ENCODE peak calls at places on chromosomes 3 and 15, in four cellular contexts. One of them, this sample, is unnamed.

GRCh38 chr15:51768018-51768417 is 16.6 kb downstream of the TMOD2 start:
- DNase-seq in cardiac muscle cell: no peak
- DNase-seq in Peyer's patch: no peak
- DNase-seq in A549: no peak
- DNase-seq in this sample: no peak

GRCh38 chr3:191919627-191920026 is 458.7 kb downstream of the PYDC2 start:
- DNase-seq in cardiac muscle cell: no peak
- DNase-seq in Peyer's patch: no peak
- DNase-seq in A549: no peak
- DNase-seq in this sample: no peak

GRCh38 chr3:194136519-194137313 is 768 bp downstream of the HES1 start:
- DNase-seq in cardiac muscle cell: peak
- DNase-seq in Peyer's patch: peak
- DNase-seq in A549: no peak
- DNase-seq in this sample: peak

GRCh38 chr3:42884324-42884723 is 8.6 kb upstream of the CYP8B1 start:
- DNase-seq in cardiac muscle cell: no peak
- DNase-seq in Peyer's patch: no peak
- DNase-seq in A549: no peak
- DNase-seq in this sample: no peak

GRCh38 chr15:49843725-49844124 is 222.9 kb downstream of the DTWD1 start:
- DNase-seq in cardiac muscle cell: no peak
- DNase-seq in Peyer's patch: no peak
- DNase-seq in A549: no peak
- DNase-seq in this sample: no peak

GRCh38 chr3:189621948-189622603 is 9.1 kb upstream of the TP63 start:
- DNase-seq in cardiac muscle cell: peak
- DNase-seq in Peyer's patch: no peak
- DNase-seq in A549: no peak
- DNase-seq in this sample: no peak

GRCh38 chr3:134090031-134090430 is 60.3 kb upstream of the SLCO2A1 start:
- DNase-seq in cardiac muscle cell: peak
- DNase-seq in Peyer's patch: no peak
- DNase-seq in A549: no peak
- DNase-seq in this sample: no peak

GRCh38 chr3:126996905-126997304 is 14.0 kb downstream of the PLXNA1 start:
- DNase-seq in cardiac muscle cell: no peak
- DNase-seq in Peyer's patch: no peak
- DNase-seq in A549: no peak
- DNase-seq in this sample: no peak

GRCh38 chr15:55884223-55884622 is 109.2 kb downstream of the NEDD4 start:
- DNase-seq in cardiac muscle cell: peak
- DNase-seq in Peyer's patch: no peak
- DNase-seq in A549: no peak
- DNase-seq in this sample: no peak

GRCh38 chr3:62226601-62227339 is 146.6 kb downstream of the FEZF2 start:
- DNase-seq in cardiac muscle cell: no peak
- DNase-seq in Peyer's patch: no peak
- DNase-seq in A549: no peak
- DNase-seq in this sample: no peak

GRCh38 chr3:130374033-130374432 is 28.6 kb downstream of the COL6A5 start:
- DNase-seq in cardiac muscle cell: no peak
- DNase-seq in Peyer's patch: no peak
- DNase-seq in A549: no peak
- DNase-seq in this sample: no peak

GRCh38 chr3:197364410-197365071 is 66.1 kb upstream of the DLG1 start:
- DNase-seq in cardiac muscle cell: peak
- DNase-seq in Peyer's patch: no peak
- DNase-seq in A549: no peak
- DNase-seq in this sample: no peak

GRCh38 chr15:89916660-89917059 is 3.9 kb upstream of the ARPIN start:
- DNase-seq in cardiac muscle cell: no peak
- DNase-seq in Peyer's patch: no peak
- DNase-seq in A549: no peak
- DNase-seq in this sample: no peak

GRCh38 chr3:100184960-100185566 is 70.8 kb upstream of the FILIP1L start:
- DNase-seq in cardiac muscle cell: no peak
- DNase-seq in Peyer's patch: no peak
- DNase-seq in A549: no peak
- DNase-seq in this sample: no peak

GRCh38 chr3:157300091-157300490 is 136.6 kb upstream of the PTX3 start:
- DNase-seq in cardiac muscle cell: peak
- DNase-seq in Peyer's patch: no peak
- DNase-seq in A549: no peak
- DNase-seq in this sample: no peak

GRCh38 chr3:69948246-69948862 is 51.2 kb upstream of the SAMMSON start:
- DNase-seq in cardiac muscle cell: peak
- DNase-seq in Peyer's patch: no peak
- DNase-seq in A549: no peak
- DNase-seq in this sample: peak

GRCh38 chr3:141410408-141410807 is 42.1 kb downstream of the ZBTB38 start:
- DNase-seq in cardiac muscle cell: peak
- DNase-seq in Peyer's patch: no peak
- DNase-seq in A549: no peak
- DNase-seq in this sample: no peak

GRCh38 chr3:160641675-160642330 is 35.2 kb upstream of the ARL14 start:
- DNase-seq in cardiac muscle cell: peak
- DNase-seq in Peyer's patch: no peak
- DNase-seq in A549: no peak
- DNase-seq in this sample: no peak

GRCh38 chr3:72661115-72661457 is 187.2 kb downstream of the SHQ1 start:
- DNase-seq in cardiac muscle cell: peak
- DNase-seq in Peyer's patch: no peak
- DNase-seq in A549: peak
- DNase-seq in this sample: no peak

GRCh38 chr3:62109534-62109933 is 263.8 kb downstream of the FEZF2 start:
- DNase-seq in cardiac muscle cell: peak
- DNase-seq in Peyer's patch: no peak
- DNase-seq in A549: no peak
- DNase-seq in this sample: no peak

GRCh38 chr3:150005243-150006102 is 34.8 kb upstream of the PFN2 start:
- DNase-seq in cardiac muscle cell: no peak
- DNase-seq in Peyer's patch: no peak
- DNase-seq in A549: no peak
- DNase-seq in this sample: no peak

GRCh38 chr3:65432388-65433003 is 606.2 kb downstream of the MAGI1 start:
- DNase-seq in cardiac muscle cell: no peak
- DNase-seq in Peyer's patch: no peak
- DNase-seq in A549: no peak
- DNase-seq in this sample: no peak

GRCh38 chr3:187014417-187014864 is 84.1 kb downstream of the ST6GAL1 start:
- DNase-seq in cardiac muscle cell: peak
- DNase-seq in Peyer's patch: peak
- DNase-seq in A549: no peak
- DNase-seq in this sample: no peak

GRCh38 chr3:51381333-51381705 is 3.8 kb upstream of the MANF start:
- DNase-seq in cardiac muscle cell: no peak
- DNase-seq in Peyer's patch: no peak
- DNase-seq in A549: no peak
- DNase-seq in this sample: no peak

GRCh38 chr3:162517110-162517509 is 1020.5 kb downstream of the OTOL1 start:
- DNase-seq in cardiac muscle cell: peak
- DNase-seq in Peyer's patch: no peak
- DNase-seq in A549: no peak
- DNase-seq in this sample: no peak

GRCh38 chr3:150775001-150775599 is 12.1 kb upstream of the SIAH2 start:
- DNase-seq in cardiac muscle cell: no peak
- DNase-seq in Peyer's patch: no peak
- DNase-seq in A549: no peak
- DNase-seq in this sample: no peak

GRCh38 chr3:27628029-27628750 is 93.9 kb downstream of the EOMES start:
- DNase-seq in cardiac muscle cell: no peak
- DNase-seq in Peyer's patch: no peak
- DNase-seq in A549: no peak
- DNase-seq in this sample: no peak

GRCh38 chr15:25844542-25844941 is 18.6 kb downstream of the ATP10A start:
- DNase-seq in cardiac muscle cell: no peak
- DNase-seq in Peyer's patch: no peak
- DNase-seq in A549: no peak
- DNase-seq in this sample: no peak

GRCh38 chr3:42855547-42856380 is 19.9 kb downstream of the CYP8B1 start:
- DNase-seq in cardiac muscle cell: no peak
- DNase-seq in Peyer's patch: no peak
- DNase-seq in A549: no peak
- DNase-seq in this sample: no peak

GRCh38 chr15:101697488-101697887 is 26.8 kb downstream of the TARS3 start:
- DNase-seq in cardiac muscle cell: no peak
- DNase-seq in Peyer's patch: no peak
- DNase-seq in A549: no peak
- DNase-seq in this sample: peak

GRCh38 chr3:141368062-141368924 is at the start of gene ZBTB38:
- DNase-seq in cardiac muscle cell: peak
- DNase-seq in Peyer's patch: no peak
- DNase-seq in A549: peak
- DNase-seq in this sample: no peak

GRCh38 chr15:72339777-72340177 is 19.8 kb upstream of the CELF6 start:
- DNase-seq in cardiac muscle cell: peak
- DNase-seq in Peyer's patch: no peak
- DNase-seq in A549: peak
- DNase-seq in this sample: no peak

GRCh38 chr15:71295242-71296031 is 180.2 kb downstream of the THSD4 start:
- DNase-seq in cardiac muscle cell: peak
- DNase-seq in Peyer's patch: no peak
- DNase-seq in A549: peak
- DNase-seq in this sample: no peak

GRCh38 chr3:114418107-114418506 is 124.3 kb downstream of the TIGIT start:
- DNase-seq in cardiac muscle cell: peak
- DNase-seq in Peyer's patch: no peak
- DNase-seq in A549: no peak
- DNase-seq in this sample: no peak

GRCh38 chr15:52234596-52235541 is 43.7 kb upstream of the GNB5 start:
- DNase-seq in cardiac muscle cell: no peak
- DNase-seq in Peyer's patch: peak
- DNase-seq in A549: no peak
- DNase-seq in this sample: peak

GRCh38 chr3:18046531-18046930 is 304.1 kb upstream of the TBC1D5 start:
- DNase-seq in cardiac muscle cell: no peak
- DNase-seq in Peyer's patch: no peak
- DNase-seq in A549: no peak
- DNase-seq in this sample: no peak

GRCh38 chr3:70072180-70072579 is 72.6 kb downstream of the SAMMSON start:
- DNase-seq in cardiac muscle cell: no peak
- DNase-seq in Peyer's patch: no peak
- DNase-seq in A549: no peak
- DNase-seq in this sample: no peak

GRCh38 chr15:41928100-41928499 is 34.2 kb upstream of the SPTBN5 start:
- DNase-seq in cardiac muscle cell: no peak
- DNase-seq in Peyer's patch: no peak
- DNase-seq in A549: peak
- DNase-seq in this sample: no peak

GRCh38 chr15:41930867-41931222 is 37.0 kb upstream of the SPTBN5 start:
- DNase-seq in cardiac muscle cell: no peak
- DNase-seq in Peyer's patch: no peak
- DNase-seq in A549: no peak
- DNase-seq in this sample: no peak

GRCh38 chr15:41927516-41927915 is 33.7 kb upstream of the SPTBN5 start:
- DNase-seq in cardiac muscle cell: no peak
- DNase-seq in Peyer's patch: no peak
- DNase-seq in A549: no peak
- DNase-seq in this sample: no peak

GRCh38 chr15:41930221-41930866 is 36.5 kb upstream of the SPTBN5 start:
- DNase-seq in cardiac muscle cell: peak
- DNase-seq in Peyer's patch: no peak
- DNase-seq in A549: peak
- DNase-seq in this sample: no peak

GRCh38 chr15:41928637-41929620 is 35.1 kb upstream of the SPTBN5 start:
- DNase-seq in cardiac muscle cell: no peak
- DNase-seq in Peyer's patch: peak
- DNase-seq in A549: no peak
- DNase-seq in this sample: no peak
- H3K4me3 ChIP-seq in cardiac muscle cell: no peak
- H3K4me3 ChIP-seq in Peyer's patch: no peak
- H3K4me3 ChIP-seq in A549: no peak
- H3K4me3 ChIP-seq in this sample: no peak

GRCh38 chr15:92922405-92923002 is 22.4 kb downstream of the CHD2 start:
- DNase-seq in cardiac muscle cell: no peak
- DNase-seq in Peyer's patch: no peak
- DNase-seq in A549: no peak
- DNase-seq in this sample: no peak
- H3K4me3 ChIP-seq in cardiac muscle cell: no peak
- H3K4me3 ChIP-seq in Peyer's patch: no peak
- H3K4me3 ChIP-seq in A549: no peak
- H3K4me3 ChIP-seq in this sample: peak

GRCh38 chr15:34055868-34056595 is 17.0 kb upstream of the AVEN start:
- DNase-seq in cardiac muscle cell: peak
- DNase-seq in Peyer's patch: no peak
- DNase-seq in A549: no peak
- DNase-seq in this sample: no peak
- H3K4me3 ChIP-seq in cardiac muscle cell: no peak
- H3K4me3 ChIP-seq in Peyer's patch: no peak
- H3K4me3 ChIP-seq in A549: no peak
- H3K4me3 ChIP-seq in this sample: no peak

DNA sequence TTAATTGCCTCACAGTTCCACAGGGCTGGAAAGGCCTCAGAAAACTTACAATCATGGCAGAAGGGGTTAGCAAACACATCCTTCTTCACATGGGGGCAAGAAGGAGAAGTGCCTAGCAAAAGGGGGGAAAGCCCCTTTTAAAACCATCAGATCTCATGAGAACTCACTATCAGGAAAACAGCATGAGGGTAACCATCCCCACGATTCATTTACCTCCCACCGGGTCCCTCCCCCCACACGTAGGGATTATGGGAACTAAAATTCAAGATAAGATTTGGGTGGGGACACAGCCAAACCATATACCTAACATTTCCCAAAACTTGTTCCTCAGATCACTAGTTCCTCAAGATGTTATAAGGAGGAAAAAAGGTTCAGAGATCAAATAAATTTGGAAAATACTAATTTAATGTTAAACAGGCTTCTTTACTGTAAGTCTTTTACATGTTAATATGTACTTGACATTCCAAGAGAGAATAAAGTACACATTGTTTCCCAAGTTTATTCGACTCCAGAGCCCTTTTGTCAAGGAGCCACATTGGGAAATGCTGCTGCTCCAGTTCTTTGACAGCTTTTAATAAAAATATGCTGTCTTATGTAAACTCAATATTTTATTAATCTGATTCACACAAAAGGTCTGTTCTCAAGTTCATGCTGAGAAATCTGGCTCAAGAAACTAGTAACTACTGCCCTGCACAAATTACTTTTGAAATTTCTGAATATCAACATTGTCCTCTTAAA is 17.8 kb downstream of the HERC1 start:
- DNase-seq in cardiac muscle cell: peak
- DNase-seq in Peyer's patch: no peak
- DNase-seq in A549: no peak
- DNase-seq in this sample: no peak
- H3K4me3 ChIP-seq in cardiac muscle cell: no peak
- H3K4me3 ChIP-seq in Peyer's patch: no peak
- H3K4me3 ChIP-seq in A549: no peak
- H3K4me3 ChIP-seq in this sample: no peak

GRCh38 chr15:76337739-76338554 is 1.4 kb downstream of the ISL2 start:
- DNase-seq in cardiac muscle cell: no peak
- DNase-seq in Peyer's patch: no peak
- DNase-seq in A549: no peak
- DNase-seq in this sample: peak
- H3K4me3 ChIP-seq in cardiac muscle cell: peak
- H3K4me3 ChIP-seq in Peyer's patch: peak
- H3K4me3 ChIP-seq in A549: peak
- H3K4me3 ChIP-seq in this sample: peak